ENCODE peak calls at places on chromosomes 11 and 22, in five cellular contexts. D is tibial nerve, L is COR-L47, V is GDM1, O is bronchial epithelial cell. S is an unnamed sample.

GRCh38 chr22:30425616-30426394 is at the start of gene MTFP1:
- DNase-seq in D (peak), L (peak), V (peak), O (peak), S (peak)

GRCh38 chr22:49393526-49393925 is 434.1 kb downstream of the BRD1 start:
- DNase-seq in D (no peak), L (no peak), V (no peak), O (no peak), S (no peak)

GRCh38 chr11:131193101-131193501 is 177.3 kb upstream of the NTM start:
- DNase-seq in D (no peak), L (no peak), V (no peak), O (no peak), S (no peak)

GRCh38 chr11:81772161-81772560 is 961.5 kb downstream of the FAM181B start:
- DNase-seq in D (no peak), L (no peak), V (no peak), O (peak), S (no peak)

GRCh38 chr11:38019072-38019775 is 1421.2 kb upstream of the RAG2 start:
- DNase-seq in D (no peak), L (no peak), V (no peak), O (peak), S (no peak)

GRCh38 chr11:68974421-68975194 is 6.2 kb downstream of the MRGPRD start:
- DNase-seq in D (no peak), L (no peak), V (no peak), O (peak), S (no peak)

GRCh38 chr11:67389477-67389876 is 2.3 kb upstream of the RAD9A start:
- DNase-seq in D (peak), L (no peak), V (peak), O (no peak), S (no peak)

GRCh38 chr11:116257092-116257491 is 515.7 kb downstream of the BUD13 start:
- DNase-seq in D (no peak), L (no peak), V (no peak), O (peak), S (no peak)

GRCh38 chr22:29151316-29151715 is 54.4 kb upstream of the EMID1 start:
- DNase-seq in D (no peak), L (no peak), V (no peak), O (no peak), S (no peak)

GRCh38 chr22:47084226-47084625 is 321.8 kb downstream of the TBC1D22A start:
- DNase-seq in D (no peak), L (no peak), V (no peak), O (no peak), S (no peak)

GRCh38 chr11:67006029-67006884 is 16.7 kb upstream of the SYT12 start:
- DNase-seq in D (peak), L (peak), V (no peak), O (no peak), S (no peak)

GRCh38 chr22:44383652-44384562 is 71.2 kb upstream of the SHISAL1 start:
- DNase-seq in D (no peak), L (no peak), V (no peak), O (no peak), S (no peak)

GRCh38 chr11:10758959-10759358 is 7.9 kb downstream of the CTR9 start:
- DNase-seq in D (no peak), L (no peak), V (no peak), O (peak), S (no peak)

GRCh38 chr22:30285176-30285845 is 4.0 kb downstream of the CASTOR1 start:
- DNase-seq in D (no peak), L (no peak), V (no peak), O (no peak), S (no peak)

GRCh38 chr11:132402056-132402684 is 1031.8 kb downstream of the NTM start:
- DNase-seq in D (no peak), L (peak), V (no peak), O (peak), S (no peak)

GRCh38 chr22:31345331-31346254 is 553 bp downstream of the PATZ1 start:
- DNase-seq in D (peak), L (peak), V (peak), O (peak), S (peak)

GRCh38 chr22:49301398-49302149 is 526.1 kb downstream of the BRD1 start:
- DNase-seq in D (no peak), L (no peak), V (no peak), O (no peak), S (no peak)

GRCh38 chr11:119493712-119494111 is 70.7 kb upstream of the THY1 start:
- DNase-seq in D (no peak), L (no peak), V (no peak), O (peak), S (no peak)

GRCh38 chr11:18836415-18836814 is 44.8 kb upstream of the PTPN5 start:
- DNase-seq in D (no peak), L (no peak), V (no peak), O (peak), S (no peak)

S was measured in GF-D8.